ENCODE peak calls at places on chromosomes 7 and 10, in ten cellular contexts. L is stimulated activated CD4-positive, alpha-beta T cell treated with anti-CD3 and anti-CD28 coated beads, Interleukin-2, amount 100 ng/mL, for 48 hours; A is H4; I is hepatocyte; T is amniotic stem cell; E is naive B cell; Q is stimulated activated CD8-positive, alpha-beta memory T cell treated with anti-CD3 and anti-CD28 coated beads, Interleukin-2, amount 100 ng/mL, for 48 hours; O is GDM1; U is AG04449; K is NCI-H187. R is an unnamed sample.

GRCh38 chr7:57653262-57653830 is 203.4 kb downstream of the ZNF716 start:
- DNase-seq in L (no peak), A (no peak), I (no peak), T (no peak), E (no peak), Q (no peak), O (no peak), U (no peak), K (no peak), R (no peak)

GRCh38 chr10:33335800-33336605 is 1.5 kb upstream of the NRP1 start:
- DNase-seq in L (no peak), A (peak), I (peak), T (no peak), E (no peak), Q (no peak), O (no peak), U (no peak), K (no peak), R (peak)

GRCh38 chr7:132456418-132456817 is 119.9 kb downstream of the PLXNA4 start:
- DNase-seq in L (no peak), A (no peak), I (no peak), T (no peak), E (no peak), Q (no peak), O (no peak), U (no peak), K (no peak), R (no peak)

GRCh38 chr7:18082169-18082568 is 54.5 kb upstream of the PRPS1L1 start:
- DNase-seq in L (no peak), A (no peak), I (no peak), T (no peak), E (no peak), Q (no peak), O (no peak), U (no peak), K (no peak), R (no peak)

GRCh38 chr7:27198138-27198841 is 1.6 kb downstream of the HOXA13 start:
- DNase-seq in L (no peak), A (no peak), I (no peak), T (no peak), E (no peak), Q (no peak), O (no peak), U (no peak), K (no peak), R (no peak)

GRCh38 chr10:43200538-43201390 is 62.5 kb downstream of the CSGALNACT2 start:
- DNase-seq in L (no peak), A (no peak), I (no peak), T (no peak), E (no peak), Q (no peak), O (no peak), U (no peak), K (no peak), R (no peak)

GRCh38 chr10:47418321-47418720 is 34.2 kb upstream of the ZNF488 start:
- DNase-seq in L (no peak), A (no peak), I (no peak), T (no peak), E (no peak), Q (no peak), O (no peak), U (no peak), K (no peak), R (no peak)

GRCh38 chr7:92614586-92615237 is 24.5 kb upstream of the FAM133B start:
- DNase-seq in L (no peak), A (no peak), I (peak), T (no peak), E (no peak), Q (no peak), O (no peak), U (no peak), K (no peak), R (no peak)

GRCh38 chr7:151454932-151455530 is 15.1 kb upstream of the CRYGN start:
- DNase-seq in L (no peak), A (no peak), I (no peak), T (no peak), E (no peak), Q (no peak), O (no peak), U (no peak), K (no peak), R (no peak)